ENCODE peak calls at places on chromosomes 5 and 9, in four cellular contexts. One of them, this sample, is unnamed.

GRCh38 chr9:91089405-91090131 is 272.1 kb downstream of the AUH start:
- DNase-seq in NCI-H1105 treated with DMSO at 0.1 percent for 48 hours: no peak
- DNase-seq in brain microvascular endothelial cell: peak; percentile 48
- DNase-seq in nucleus accumbens: no peak
- DNase-seq in this sample: no peak

GRCh38 chr5:466661-467310 is 23.8 kb downstream of the EXOC3 start:
- DNase-seq in nucleus accumbens: no peak
- DNase-seq in NCI-H1105 treated with DMSO at 0.1 percent for 48 hours: no peak
- DNase-seq in brain microvascular endothelial cell: no peak
- DNase-seq in this sample: no peak

GRCh38 chr9:22342489-22343217 is 104.0 kb upstream of the DMRTA1 start:
- DNase-seq in brain microvascular endothelial cell: peak; percentile 54
- DNase-seq in nucleus accumbens: no peak
- DNase-seq in NCI-H1105 treated with DMSO at 0.1 percent for 48 hours: no peak
- DNase-seq in this sample: no peak

GRCh38 chr9:130222833-130223232 is 42.7 kb upstream of the HMCN2 start:
- DNase-seq in nucleus accumbens: no peak
- DNase-seq in brain microvascular endothelial cell: no peak
- DNase-seq in NCI-H1105 treated with DMSO at 0.1 percent for 48 hours: no peak
- DNase-seq in this sample: no peak

GRCh38 chr5:14036514-14036913 is 92.0 kb upstream of the DNAH5 start:
- DNase-seq in brain microvascular endothelial cell: peak; percentile 50
- DNase-seq in NCI-H1105 treated with DMSO at 0.1 percent for 48 hours: no peak
- DNase-seq in nucleus accumbens: no peak
- DNase-seq in this sample: no peak

GRCh38 chr9:36787709-36788108 is 215.0 kb downstream of the MELK start:
- DNase-seq in nucleus accumbens: no peak
- DNase-seq in NCI-H1105 treated with DMSO at 0.1 percent for 48 hours: no peak
- DNase-seq in brain microvascular endothelial cell: no peak
- DNase-seq in this sample: no peak

GRCh38 chr5:88290801-88291200 is 22.2 kb upstream of the TMEM161B start:
- DNase-seq in NCI-H1105 treated with DMSO at 0.1 percent for 48 hours: no peak
- DNase-seq in nucleus accumbens: no peak
- DNase-seq in brain microvascular endothelial cell: peak; percentile 27
- DNase-seq in this sample: no peak

GRCh38 chr9:135279385-135279784 is 191.9 kb downstream of the OLFM1 start:
- DNase-seq in nucleus accumbens: no peak
- DNase-seq in brain microvascular endothelial cell: no peak
- DNase-seq in NCI-H1105 treated with DMSO at 0.1 percent for 48 hours: no peak
- DNase-seq in this sample: no peak

GRCh38 chr9:116147821-116148220 is 5.8 kb upstream of the PAPPA start:
- DNase-seq in nucleus accumbens: no peak
- DNase-seq in brain microvascular endothelial cell: no peak
- DNase-seq in NCI-H1105 treated with DMSO at 0.1 percent for 48 hours: no peak
- DNase-seq in this sample: no peak

GRCh38 chr5:12876541-12877298 is 972.5 kb upstream of the CTNND2 start:
- DNase-seq in brain microvascular endothelial cell: no peak
- DNase-seq in nucleus accumbens: no peak
- DNase-seq in NCI-H1105 treated with DMSO at 0.1 percent for 48 hours: no peak
- DNase-seq in this sample: peak; percentile 10

GRCh38 chr5:171387970-171388815 is 544 bp downstream of the NPM1 start:
- DNase-seq in NCI-H1105 treated with DMSO at 0.1 percent for 48 hours: peak; percentile 13
- DNase-seq in brain microvascular endothelial cell: peak; percentile 55
- DNase-seq in nucleus accumbens: peak; percentile 70
- DNase-seq in this sample: peak; percentile 85

GRCh38 chr9:138025908-138026307 is 148.3 kb downstream of the CACNA1B start:
- DNase-seq in brain microvascular endothelial cell: no peak
- DNase-seq in NCI-H1105 treated with DMSO at 0.1 percent for 48 hours: no peak
- DNase-seq in nucleus accumbens: no peak
- DNase-seq in this sample: no peak

GRCh38 chr5:11459716-11460115 is 444.5 kb downstream of the CTNND2 start:
- DNase-seq in NCI-H1105 treated with DMSO at 0.1 percent for 48 hours: no peak
- DNase-seq in brain microvascular endothelial cell: no peak
- DNase-seq in nucleus accumbens: no peak
- DNase-seq in this sample: no peak

GRCh38 chr9:21070171-21070571 is 7.6 kb downstream of the IFNB1 start:
- DNase-seq in NCI-H1105 treated with DMSO at 0.1 percent for 48 hours: no peak
- DNase-seq in nucleus accumbens: peak; percentile 4
- DNase-seq in brain microvascular endothelial cell: peak; percentile 94
- DNase-seq in this sample: no peak

GRCh38 chr9:20048437-20048836 is 259.6 kb upstream of the SLC24A2 start:
- DNase-seq in brain microvascular endothelial cell: no peak
- DNase-seq in NCI-H1105 treated with DMSO at 0.1 percent for 48 hours: no peak
- DNase-seq in nucleus accumbens: no peak
- DNase-seq in this sample: no peak

GRCh38 chr9:133931059-133931458 is 61.1 kb downstream of the VAV2 start:
- DNase-seq in brain microvascular endothelial cell: no peak
- DNase-seq in nucleus accumbens: no peak
- DNase-seq in NCI-H1105 treated with DMSO at 0.1 percent for 48 hours: no peak
- DNase-seq in this sample: no peak

GRCh38 chr9:124399323-124399962 is 15.8 kb downstream of the PSMB7 start:
- DNase-seq in nucleus accumbens: no peak
- DNase-seq in brain microvascular endothelial cell: peak; percentile 18
- DNase-seq in NCI-H1105 treated with DMSO at 0.1 percent for 48 hours: no peak
- DNase-seq in this sample: no peak

GRCh38 chr5:146867996-146868708 is 10.4 kb downstream of the PPP2R2B start:
- DNase-seq in nucleus accumbens: no peak
- DNase-seq in NCI-H1105 treated with DMSO at 0.1 percent for 48 hours: no peak
- DNase-seq in brain microvascular endothelial cell: no peak
- DNase-seq in this sample: no peak

GRCh38 chr5:157193699-157194424 is 13.2 kb downstream of the ITK start:
- DNase-seq in nucleus accumbens: no peak
- DNase-seq in brain microvascular endothelial cell: no peak
- DNase-seq in NCI-H1105 treated with DMSO at 0.1 percent for 48 hours: no peak
- DNase-seq in this sample: no peak